ENCODE peak calls at places on chromosome 6, in eight cellular contexts. I is stomach, N is body of pancreas, K is fibroblast of lung, M is IMR-90, Z is mucosa of descending colon, W is bronchial epithelial cell, F is SK-N-SH. G is an unnamed sample.

GRCh38 chr6:44234101-44235090 is 11.0 kb downstream of the SLC29A1 start:
- DNase-seq in I (peak), N (peak), K (peak), M (peak), Z (no peak), W (peak), F (peak), G (no peak)

GRCh38 chr6:87756858-87757257 is 54.8 kb upstream of the AKIRIN2 start:
- DNase-seq in I (no peak), N (no peak), K (peak), M (peak), Z (no peak), W (peak), F (no peak), G (no peak)

GRCh38 chr6:147205690-147206600 is 1.7 kb downstream of the STXBP5 start:
- DNase-seq in I (no peak), N (no peak), K (peak), M (peak), Z (no peak), W (no peak), F (peak), G (no peak)

GRCh38 chr6:7723554-7723953 is 2.3 kb upstream of the BMP6 start:
- DNase-seq in I (no peak), N (no peak), K (no peak), M (no peak), Z (no peak), W (no peak), F (no peak), G (no peak)

GRCh38 chr6:27553123-27553904 is 80.4 kb upstream of the ZNF184 start:
- DNase-seq in I (no peak), N (no peak), K (peak), M (peak), Z (no peak), W (peak), F (no peak), G (peak)

GRCh38 chr6:110137924-110138887 is 41.3 kb downstream of the WASF1 start:
- DNase-seq in I (no peak), N (no peak), K (no peak), M (no peak), Z (no peak), W (no peak), F (no peak), G (no peak)

GRCh38 chr6:113102761-113103160 is 754.4 kb upstream of the MARCKS start:
- DNase-seq in I (no peak), N (no peak), K (peak), M (peak), Z (no peak), W (no peak), F (no peak), G (no peak)

GRCh38 chr6:167906899-167907298 is 80.2 kb downstream of the AFDN start:
- DNase-seq in I (peak), N (no peak), K (peak), M (no peak), Z (peak), W (peak), F (peak), G (peak)

GRCh38 chr6:131828080-131828479 is 20.3 kb downstream of the ENPP1 start:
- DNase-seq in I (no peak), N (no peak), K (peak), M (peak), Z (no peak), W (no peak), F (no peak), G (no peak)

GRCh38 chr6:2021713-2022125 is 223.7 kb downstream of the GMDS start:
- DNase-seq in I (peak), N (peak), K (peak), M (peak), Z (peak), W (peak), F (no peak), G (no peak)

GRCh38 chr6:113857565-113858066 is 471 bp downstream of the MARCKS start:
- DNase-seq in I (peak), N (peak), K (no peak), M (no peak), Z (peak), W (no peak), F (peak), G (no peak)

GRCh38 chr6:152232494-152233151 is 404.5 kb downstream of the SYNE1 start:
- DNase-seq in I (no peak), N (no peak), K (peak), M (peak), Z (no peak), W (no peak), F (peak), G (no peak)

GRCh38 chr6:4102687-4103244 is 23.8 kb upstream of the FAM217A start:
- DNase-seq in I (peak), N (peak), K (no peak), M (no peak), Z (no peak), W (no peak), F (no peak), G (peak)

GRCh38 chr6:1659816-1660215 is 50.1 kb downstream of the FOXC1 start:
- DNase-seq in I (no peak), N (no peak), K (no peak), M (no peak), Z (no peak), W (no peak), F (no peak), G (no peak)

GRCh38 chr6:48150701-48151100 is 39.7 kb upstream of the PTCHD4 start:
- DNase-seq in I (no peak), N (no peak), K (no peak), M (no peak), Z (peak), W (no peak), F (no peak), G (no peak)

GRCh38 chr6:142356271-142356938 is 54.6 kb downstream of the ADGRG6 start:
- DNase-seq in I (no peak), N (no peak), K (peak), M (peak), Z (no peak), W (no peak), F (no peak), G (no peak)

DNA sequence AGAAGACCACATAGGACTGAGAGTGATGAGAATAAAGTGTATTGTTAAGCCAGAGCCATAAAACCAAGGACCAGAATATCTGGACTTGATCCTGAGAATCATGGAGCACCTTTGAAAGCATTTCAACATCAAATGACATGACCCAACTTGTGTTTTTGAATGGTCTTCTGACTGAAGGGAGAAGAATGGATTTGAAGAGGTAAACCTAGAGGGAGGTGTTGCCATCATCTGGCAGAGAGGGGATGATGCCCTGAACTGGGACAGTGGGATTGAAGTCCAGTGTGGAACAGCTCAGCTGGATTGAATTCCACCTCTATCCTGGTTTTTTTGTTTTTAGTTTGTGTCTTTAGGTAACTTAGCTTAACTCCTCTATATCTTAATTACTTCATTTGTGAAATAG is 570.0 kb downstream of the TBC1D32 start:
- DNase-seq in I (no peak), N (no peak), K (no peak), M (no peak), Z (no peak), W (peak), F (no peak), G (no peak)
- TF ChIP-seq CTCF in I (no peak), N (no peak), K (no peak), M (no peak), Z (no peak), W (peak), F (no peak), G (no peak)

DNA sequence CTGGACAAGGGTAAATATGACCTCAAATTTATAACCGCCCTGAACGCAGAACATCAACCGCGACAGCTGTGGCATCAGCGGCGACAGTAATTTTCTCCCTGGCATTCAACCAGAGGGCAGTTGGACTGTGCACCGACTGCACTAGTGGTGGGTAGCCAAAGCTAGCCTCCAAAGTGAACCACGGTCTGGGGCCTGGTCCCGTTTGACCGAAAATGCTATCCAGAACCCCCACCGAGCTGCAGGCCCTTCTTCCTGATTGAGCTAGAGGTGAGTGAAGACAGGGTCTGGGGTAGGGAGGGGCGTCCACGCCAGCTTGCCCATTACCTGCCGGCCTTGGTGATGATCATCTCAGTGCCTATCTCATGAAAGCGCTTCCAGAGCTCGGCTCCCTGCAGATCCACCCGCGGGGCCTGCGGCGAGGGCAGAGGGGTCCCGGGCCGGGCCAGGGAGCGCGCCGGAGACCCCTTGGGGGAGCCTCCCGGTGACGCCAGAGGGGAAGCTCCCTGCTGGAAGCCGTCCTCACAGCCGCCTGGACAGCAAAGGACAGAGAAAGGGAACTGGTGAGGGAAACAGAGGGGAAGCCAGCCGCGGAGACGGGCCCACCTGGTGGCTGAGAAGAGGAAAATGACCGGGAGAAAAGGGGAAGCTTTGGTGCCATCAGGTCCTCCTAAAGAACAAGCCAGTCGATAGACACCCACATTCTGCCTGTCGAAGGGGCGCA is 2.0 kb downstream of the TBX18 start:
- DNase-seq in I (no peak), N (no peak), K (peak), M (no peak), Z (peak), W (no peak), F (peak), G (no peak)
- H3K4me3 ChIP-seq in I (peak), N (no peak), K (no peak), M (no peak), Z (no peak), W (peak), F (peak), G (no peak)

GRCh38 chr6:22467645-22468044 is 101.7 kb upstream of the HDGFL1 start:
- DNase-seq in I (peak), N (peak), K (no peak), M (no peak), Z (no peak), W (no peak), F (no peak), G (no peak)

GRCh38 chr6:22471369-22471690 is 98.0 kb upstream of the HDGFL1 start:
- DNase-seq in I (no peak), N (no peak), K (no peak), M (no peak), Z (no peak), W (no peak), F (no peak), G (no peak)

GRCh38 chr6:22468566-22468965 is 100.8 kb upstream of the HDGFL1 start:
- DNase-seq in I (no peak), N (no peak), K (peak), M (peak), Z (no peak), W (no peak), F (no peak), G (no peak)

GRCh38 chr6:22471746-22472145 is 97.6 kb upstream of the HDGFL1 start:
- DNase-seq in I (no peak), N (no peak), K (no peak), M (no peak), Z (no peak), W (no peak), F (peak), G (no peak)

DNA sequence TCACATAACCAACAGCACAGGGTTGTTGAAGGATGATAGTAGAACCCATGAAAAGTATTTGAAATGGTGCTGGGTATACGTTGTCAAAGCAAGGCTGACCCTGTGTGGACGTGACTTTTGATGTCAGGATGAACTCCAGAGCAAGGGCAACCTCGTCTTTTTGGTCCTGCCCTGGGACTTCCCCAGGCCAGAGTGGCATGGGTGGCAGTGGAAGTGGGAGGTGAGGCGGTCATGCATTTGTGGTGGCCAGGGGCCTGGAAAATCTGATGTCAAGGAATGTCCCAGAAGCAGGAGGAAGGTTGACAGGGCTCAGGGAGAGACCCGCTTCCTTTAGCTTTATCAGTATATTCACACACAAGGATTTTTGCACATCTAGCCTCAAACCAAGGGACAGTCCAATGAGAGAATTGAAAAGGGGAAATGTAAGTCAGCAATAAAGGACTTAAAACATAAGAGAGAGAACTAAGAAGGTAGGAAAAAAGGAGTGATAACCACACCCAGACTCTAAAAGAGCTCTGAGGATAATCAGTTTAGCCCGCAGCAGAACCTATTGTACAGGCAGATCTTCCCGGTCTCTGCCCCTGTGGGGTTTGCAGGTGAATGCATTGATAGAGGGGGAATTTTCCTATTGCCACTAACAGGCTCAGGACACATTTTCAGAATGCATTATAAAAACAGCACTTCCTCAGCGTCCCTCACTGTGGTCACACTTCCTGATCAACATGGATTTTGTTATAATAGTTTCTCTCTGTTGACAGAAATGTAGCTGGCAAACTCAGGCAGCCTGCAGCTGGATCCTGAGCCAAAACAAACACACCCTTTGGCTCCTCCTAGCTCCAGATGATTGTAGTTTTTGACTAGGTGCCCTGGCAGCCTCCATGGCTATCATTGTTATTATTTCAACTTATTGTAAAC is 98.7 kb upstream of the HDGFL1 start:
- DNase-seq in I (peak), N (peak), K (peak), M (peak), Z (no peak), W (peak), F (peak), G (peak)
- TF ChIP-seq CTCF in I (no peak), N (peak), K (peak), M (peak), Z (no peak), W (peak), F (peak), G (peak)

DNA sequence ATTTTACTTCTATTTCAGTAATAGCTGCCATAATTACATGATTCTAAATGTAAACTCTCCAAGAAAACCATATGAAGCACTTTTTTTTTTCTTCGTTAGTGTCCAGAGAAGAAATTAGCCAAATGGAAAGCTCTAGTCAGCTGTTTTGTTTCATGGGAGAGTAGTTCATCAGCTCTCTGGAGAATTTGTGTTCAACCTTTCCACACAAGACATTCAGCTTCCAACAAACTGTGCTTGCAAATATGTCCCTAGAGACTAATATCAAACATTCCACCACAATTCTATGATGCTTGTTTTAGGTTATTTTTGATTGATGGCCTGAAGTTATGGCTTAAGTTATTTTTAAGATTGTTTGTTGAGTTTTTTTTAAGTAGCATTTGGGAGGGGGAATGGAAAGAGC is 19.5 kb downstream of the FHL5 start:
- DNase-seq in I (no peak), N (no peak), K (no peak), M (no peak), Z (no peak), W (no peak), F (no peak), G (no peak)
- H3K4me3 ChIP-seq in I (no peak), N (no peak), K (no peak), M (no peak), Z (no peak), W (no peak), F (no peak), G (no peak)

DNA sequence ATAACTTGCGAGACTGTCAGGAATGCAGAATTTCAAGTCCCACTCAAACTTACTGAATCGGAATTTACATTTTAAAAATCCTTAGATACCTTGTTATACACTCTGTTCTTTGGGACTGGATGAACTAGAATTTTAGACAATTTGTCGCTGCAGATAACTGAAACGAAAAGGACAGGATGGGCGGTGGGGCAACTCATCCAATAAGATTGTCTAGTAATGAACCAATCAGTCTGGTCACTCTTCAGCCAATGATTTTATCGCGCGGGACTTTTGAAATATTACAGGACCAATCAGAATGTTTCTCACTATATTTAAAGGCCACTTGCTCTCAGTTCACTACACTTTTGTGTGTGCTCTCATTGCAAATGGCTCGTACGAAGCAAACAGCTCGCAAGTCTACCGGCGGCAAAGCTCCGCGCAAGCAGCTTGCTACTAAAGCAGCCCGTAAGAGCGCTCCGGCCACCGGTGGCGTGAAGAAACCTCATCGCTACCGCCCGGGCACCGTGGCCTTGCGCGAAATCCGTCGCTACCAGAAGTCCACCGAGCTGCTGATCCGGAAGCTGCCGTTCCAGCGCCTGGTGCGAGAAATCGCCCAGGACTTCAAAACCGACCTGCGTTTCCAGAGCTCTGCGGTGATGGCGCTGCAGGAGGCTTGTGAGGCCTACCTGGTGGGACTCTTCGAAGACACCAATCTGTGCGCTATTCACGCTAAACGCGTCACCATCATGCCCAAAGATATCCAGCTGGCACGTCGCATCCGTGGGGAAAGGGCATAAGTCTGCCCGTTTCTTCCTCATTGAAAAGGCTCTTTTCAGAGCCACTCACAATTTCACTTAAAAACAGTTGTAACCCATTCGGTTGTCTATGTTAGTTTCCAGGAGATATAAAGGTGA is 41.9 kb upstream of the HFE start:
- DNase-seq in I (peak), N (peak), K (peak), M (peak), Z (peak), W (peak), F (peak), G (no peak)
- TF ChIP-seq CTCF in I (no peak), N (no peak), K (no peak), M (peak), Z (no peak), W (peak), F (peak), G (no peak)

GRCh38 chr6:5401845-5402738 is 140.8 kb downstream of the FARS2 start:
- DNase-seq in I (no peak), N (no peak), K (no peak), M (peak), Z (no peak), W (peak), F (no peak), G (no peak)

GRCh38 chr6:5403076-5403475 is 141.8 kb downstream of the FARS2 start:
- DNase-seq in I (no peak), N (no peak), K (no peak), M (no peak), Z (no peak), W (peak), F (no peak), G (no peak)

GRCh38 chr6:5398530-5398929 is 137.2 kb downstream of the FARS2 start:
- DNase-seq in I (no peak), N (no peak), K (peak), M (peak), Z (no peak), W (peak), F (peak), G (no peak)

GRCh38 chr6:5395719-5396118 is 134.4 kb downstream of the FARS2 start:
- DNase-seq in I (no peak), N (no peak), K (no peak), M (no peak), Z (no peak), W (no peak), F (no peak), G (no peak)

GRCh38 chr6:5399391-5399790 is 138.1 kb downstream of the FARS2 start:
- DNase-seq in I (no peak), N (no peak), K (no peak), M (no peak), Z (no peak), W (no peak), F (no peak), G (no peak)
- H3K4me3 ChIP-seq in I (no peak), N (no peak), K (no peak), M (no peak), Z (no peak), W (no peak), F (no peak), G (no peak)

G was measured in LNCaP clone FGC.